ENCODE peak calls at places on chromosome 3, in eight cellular contexts. U is body of pancreas, M is IMR-90, Z is NCI-H1105, X is T-helper 9 cell, I is GM13976, S is left ventricle myocardium superior, K is neural progenitor cell. B is an unnamed sample.

GRCh38 chr3:194872669-194872977 is 186.9 kb downstream of the FAM43A start:
- DNase-seq in X (no peak), I (no peak), K (peak; percentile 46), U (no peak), Z (no peak), S (no peak), M (peak; percentile 83), B (no peak)

GRCh38 chr3:127026036-127026435 is 43.1 kb downstream of the PLXNA1 start:
- DNase-seq in U (no peak), M (no peak), Z (no peak), K (no peak), S (no peak), X (no peak), I (no peak), B (no peak)

GRCh38 chr3:128788268-128788869 is 62.4 kb downstream of the RAB7A start:
- DNase-seq in Z (no peak), S (no peak), X (no peak), U (no peak), I (no peak), K (no peak), M (no peak), B (no peak)

GRCh38 chr3:196120291-196120951 is 38.5 kb upstream of the TFRC start:
- DNase-seq in Z (no peak), X (no peak), M (no peak), K (no peak), S (peak; percentile 50), I (no peak), U (no peak), B (no peak)

GRCh38 chr3:149751551-149751950 is 738 bp downstream of the COMMD2 start:
- DNase-seq in Z (no peak), M (no peak), K (peak; percentile 21), X (no peak), U (no peak), S (no peak), I (no peak), B (no peak)

GRCh38 chr3:152359385-152360248 is 90.9 kb downstream of the MBNL1 start:
- DNase-seq in U (no peak), M (no peak), S (no peak), I (no peak), X (no peak), K (no peak), Z (no peak), B (no peak)

GRCh38 chr3:83193526-83193925 is 1432.1 kb upstream of the GBE1 start:
- DNase-seq in I (no peak), X (no peak), S (no peak), M (no peak), K (no peak), Z (no peak), U (no peak), B (no peak)

GRCh38 chr3:58356054-58356453 is 23.4 kb downstream of the PXK start:
- DNase-seq in M (no peak), X (no peak), I (no peak), S (no peak), U (no peak), Z (no peak), K (no peak), B (peak; percentile 75)

GRCh38 chr3:34405159-34405558 is 606.7 kb downstream of the PDCD6IP start:
- DNase-seq in X (no peak), Z (no peak), M (no peak), U (no peak), K (no peak), I (no peak), S (no peak), B (no peak)

GRCh38 chr3:155744091-155744625 is 713 bp downstream of the PLCH1 start:
- DNase-seq in U (peak; percentile 79), Z (peak; percentile 72), I (peak; percentile 75), M (peak; percentile 4), K (peak; percentile 93), X (peak; percentile 3), S (peak; percentile 75), B (no peak)

GRCh38 chr3:178703268-178703975 is 167.2 kb downstream of the KCNMB2 start:
- DNase-seq in U (no peak), K (no peak), Z (no peak), S (no peak), X (no peak), M (peak; percentile 97), I (no peak), B (no peak)

GRCh38 chr3:86987421-86987715 is 3.6 kb downstream of the VGLL3 start:
- DNase-seq in I (no peak), U (no peak), K (no peak), X (no peak), Z (no peak), M (no peak), S (no peak), B (no peak)

GRCh38 chr3:36366308-36366707 is 14.0 kb upstream of the STAC start:
- DNase-seq in I (no peak), U (no peak), X (no peak), M (no peak), S (no peak), Z (no peak), K (no peak), B (no peak)

GRCh38 chr3:185935465-185936263 is 2.1 kb downstream of the TRA2B start:
- DNase-seq in K (peak; percentile 23), M (peak; percentile 37), S (no peak), X (no peak), I (no peak), U (no peak), Z (no peak), B (no peak)

GRCh38 chr3:172904817-172905479 is 154.4 kb downstream of the ECT2 start:
- DNase-seq in M (no peak), Z (no peak), X (no peak), I (no peak), S (no peak), K (no peak), U (no peak), B (no peak)

GRCh38 chr3:23474580-23475357 is 271.6 kb downstream of the UBE2E2 start:
- DNase-seq in S (no peak), Z (no peak), X (no peak), U (no peak), I (no peak), M (no peak), K (no peak), B (no peak)

GRCh38 chr3:115228266-115228665 is 81.2 kb upstream of the ZBTB20 start:
- DNase-seq in S (no peak), U (no peak), M (peak; percentile 45), K (no peak), Z (no peak), I (no peak), X (no peak), B (no peak)

GRCh38 chr3:37514055-37514665 is 339.8 kb upstream of the LRRFIP2 start:
- DNase-seq in U (no peak), X (no peak), Z (no peak), K (no peak), S (no peak), M (no peak), I (no peak), B (no peak)

GRCh38 chr3:105166893-105167292 is 199.8 kb upstream of the ALCAM start:
- DNase-seq in Z (no peak), S (no peak), U (no peak), I (no peak), X (no peak), M (peak; percentile 83), K (no peak), B (no peak)

GRCh38 chr3:72099331-72100061 is 314.5 kb upstream of the PROK2 start:
- DNase-seq in I (no peak), S (no peak), U (no peak), M (no peak), K (peak; percentile 43), Z (no peak), X (no peak), B (peak; percentile 42)

GRCh38 chr3:178385280-178385952 is 150.8 kb upstream of the KCNMB2 start:
- DNase-seq in S (no peak), Z (peak; percentile 50), X (no peak), U (peak; percentile 22), I (peak; percentile 41), K (peak; percentile 58), M (peak; percentile 51), B (peak; percentile 11)

GRCh38 chr3:29576181-29576580 is 295.3 kb downstream of the RBMS3 start:
- DNase-seq in U (no peak), S (no peak), K (no peak), Z (no peak), M (no peak), X (no peak), I (no peak), B (no peak)